ENCODE peak calls at places on chromosome 1, in ten cellular contexts. N is AG04449, H is AG04450, Y is uterus, X is AG09309, Q is colonic mucosa, K is astrocyte of the cerebellum, J is transverse colon, G is astrocyte of the spinal cord, I is breast epithelium. T is an unnamed sample.
A peak's percentile ranks its signal among the peaks of the same experiment; 100 is the strongest.

GRCh38 chr1:212506666-212507065 is 73.9 kb downstream of the NENF start:
- DNase-seq in Y (no peak), I (no peak), K (no peak), Q (no peak), H (no peak), G (no peak), J (no peak), X (no peak), N (no peak), T (no peak)

GRCh38 chr1:204162498-204163074 is 3.6 kb downstream of the REN start:
- DNase-seq in H (no peak), J (peak; percentile 88), G (peak; percentile 57), X (no peak), K (peak; percentile 16), Y (peak; percentile 77), I (peak; percentile 80), Q (peak; percentile 85), N (peak; percentile 12), T (peak; percentile 6)

GRCh38 chr1:226568077-226568831 is 19.7 kb downstream of the STUM start:
- DNase-seq in N (no peak), G (no peak), H (no peak), I (peak; percentile 49), X (no peak), Q (no peak), K (no peak), J (no peak), Y (peak; percentile 28), T (no peak)

GRCh38 chr1:89519779-89520358 is 4.8 kb upstream of the LRRC8B start:
- DNase-seq in N (no peak), Q (no peak), J (peak; percentile 17), K (peak; percentile 20), Y (no peak), G (peak; percentile 43), X (no peak), I (no peak), H (no peak), T (no peak)

GRCh38 chr1:159835366-159835765 is 8.7 kb downstream of the SLAMF8 start:
- DNase-seq in X (no peak), Q (no peak), J (no peak), I (no peak), K (no peak), N (no peak), G (no peak), Y (no peak), H (no peak), T (no peak)

GRCh38 chr1:212285685-212286436 is 651 bp downstream of the PPP2R5A start:
- DNase-seq in H (no peak), Y (peak; percentile 64), K (no peak), X (no peak), N (no peak), J (peak; percentile 78), Q (peak; percentile 73), I (peak; percentile 52), G (peak; percentile 55), T (no peak)

GRCh38 chr1:24535021-24535424 is 20.9 kb upstream of the NCMAP start:
- DNase-seq in X (no peak), K (no peak), Q (no peak), J (peak; percentile 54), H (no peak), G (no peak), Y (no peak), N (no peak), I (no peak), T (no peak)

GRCh38 chr1:115807723-115808122 is 33.2 kb downstream of the NHLH2 start:
- DNase-seq in H (peak; percentile 26), N (peak; percentile 9), I (no peak), J (peak; percentile 47), Y (peak; percentile 27), G (peak; percentile 72), X (peak; percentile 46), Q (peak; percentile 83), K (peak; percentile 59), T (peak; percentile 32)

GRCh38 chr1:162706003-162706402 is 73.7 kb downstream of the DDR2 start:
- DNase-seq in X (no peak), J (no peak), Q (no peak), H (no peak), K (no peak), Y (no peak), N (no peak), G (no peak), I (no peak), T (no peak)

GRCh38 chr1:227489572-227489971 is 73.8 kb upstream of the ZNF678 start:
- DNase-seq in J (no peak), G (no peak), Y (no peak), K (no peak), I (no peak), H (no peak), N (no peak), Q (no peak), X (no peak), T (no peak)

GRCh38 chr1:207050428-207050767 is 610 bp downstream of the YOD1 start:
- DNase-seq in G (no peak), H (no peak), I (peak; percentile 27), J (no peak), K (no peak), X (no peak), N (no peak), Y (peak; percentile 30), Q (peak; percentile 52), T (no peak)

GRCh38 chr1:36350659-36351171 is 27.3 kb upstream of the EVA1B start:
- DNase-seq in G (peak; percentile 83), Q (no peak), J (no peak), I (peak; percentile 57), H (no peak), Y (no peak), N (no peak), X (no peak), K (peak; percentile 45), T (peak; percentile 63)

GRCh38 chr1:175169305-175170018 is 23.1 kb downstream of the KIAA0040 start:
- DNase-seq in X (no peak), Q (no peak), J (no peak), H (no peak), Y (no peak), G (peak; percentile 52), K (no peak), N (no peak), I (no peak), T (peak; percentile 68)

DNA sequence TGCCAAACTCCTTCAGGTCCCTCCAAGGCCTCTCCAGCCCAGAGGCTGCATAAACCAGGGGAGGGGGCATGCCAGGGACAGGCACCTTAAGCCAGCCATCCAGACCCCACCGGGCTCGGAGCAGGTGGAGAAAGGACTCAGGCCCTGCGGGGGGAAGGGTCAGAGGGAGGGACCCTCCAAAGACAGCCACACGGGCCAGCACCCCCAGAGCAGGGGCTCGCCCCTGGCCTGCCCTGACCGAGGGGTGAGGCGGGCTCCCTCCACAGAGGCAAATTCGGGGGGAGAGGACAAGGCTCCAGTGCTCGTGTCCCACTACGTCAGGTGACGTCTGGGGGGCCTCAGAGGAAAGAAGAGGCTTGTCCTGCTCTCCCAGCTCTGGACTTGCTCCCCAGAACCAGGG is 8.2 kb downstream of the MEGF6 start:
- DNase-seq in K (no peak), X (no peak), N (no peak), G (no peak), H (no peak), J (no peak), I (no peak), Y (no peak), Q (no peak), T (no peak)
- TF ChIP-seq CTCF in K (no peak), X (no peak), N (no peak), G (no peak), H (no peak), J (no peak), I (no peak), Y (no peak), Q (no peak), T (no peak)

DNA sequence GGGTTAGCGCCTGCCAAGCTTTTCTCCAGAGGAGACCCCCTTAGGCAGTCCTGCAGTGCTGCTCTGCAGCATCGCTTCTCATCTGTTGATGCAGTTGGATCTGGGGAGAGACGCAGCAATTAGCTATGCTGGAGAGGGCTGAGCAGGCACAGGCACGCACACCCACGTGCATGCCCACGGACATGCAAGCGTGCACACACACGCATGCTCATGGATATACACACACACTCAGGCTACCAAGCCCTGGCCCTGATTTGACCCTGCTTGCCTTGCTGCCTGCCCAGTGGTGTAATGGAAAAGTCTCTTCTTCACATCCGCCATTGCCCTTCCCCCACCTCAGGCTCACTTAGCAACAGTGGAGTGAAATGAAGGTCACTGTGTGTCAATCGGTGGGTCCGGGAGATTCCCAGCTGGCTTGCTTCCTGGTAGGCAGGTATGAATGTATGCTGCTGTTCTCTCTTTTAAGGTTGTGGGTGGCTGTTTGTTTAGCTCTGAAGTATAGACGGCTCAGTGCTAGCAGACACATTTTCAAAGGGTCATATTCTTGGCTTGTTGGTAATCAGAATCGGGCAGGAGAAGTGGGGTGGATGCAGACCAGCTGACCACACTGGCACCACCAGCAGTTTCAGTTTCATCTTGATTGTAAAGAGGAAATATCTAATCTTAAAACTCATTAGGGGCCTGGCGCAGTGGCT is 9.5 kb downstream of the ATP1B1 start:
- DNase-seq in K (no peak), I (peak; percentile 84), G (no peak), Q (peak; percentile 81), X (no peak), H (no peak), N (no peak), J (peak; percentile 80), Y (no peak), T (peak; percentile 87)
- H3K4me3 ChIP-seq in K (no peak overlapping the region), I (peak overlapping the region; percentile 27), G (no peak overlapping the region), Q (no peak overlapping the region), X (no peak overlapping the region), H (no peak overlapping the region), N (no peak overlapping the region), J (no peak overlapping the region), Y (no peak overlapping the region), T (peak overlapping the region; percentile 19)

GRCh38 chr1:235024706-235025421 is 103.8 kb downstream of the TOMM20 start:
- DNase-seq in N (no peak), Q (no peak), G (no peak), Y (no peak), J (no peak), K (no peak), H (no peak), X (no peak), I (no peak), T (no peak)
- TF ChIP-seq CTCF in N (no peak), Q (no peak), G (no peak), Y (no peak), J (no peak), K (no peak), H (no peak), X (no peak), I (no peak), T (no peak)

GRCh38 chr1:43452789-43453441 is 816 bp downstream of the HYI start:
- DNase-seq in N (peak; percentile 37), Y (peak; percentile 60), J (no peak), H (no peak), Q (peak; percentile 38), X (peak; percentile 59), I (peak; percentile 45), G (peak; percentile 51), K (no peak), T (no peak)

GRCh38 chr1:43451701-43452532 is 1.8 kb downstream of the HYI start:
- DNase-seq in H (no peak), K (no peak), I (peak; percentile 24), N (no peak), G (no peak), Y (no peak), J (no peak), X (no peak), Q (no peak), T (no peak)

GRCh38 chr1:43454270-43455011 is 710 bp upstream of the HYI start:
- DNase-seq in G (peak; percentile 85), Q (peak; percentile 93), N (peak; percentile 36), J (peak; percentile 88), X (peak; percentile 46), H (peak; percentile 59), Y (peak; percentile 76), I (peak; percentile 79), K (peak; percentile 44), T (peak; percentile 54)

GRCh38 chr1:43455205-43455889 is 1.6 kb upstream of the HYI start:
- DNase-seq in Y (no peak), I (no peak), H (no peak), K (no peak), J (peak; percentile 54), X (no peak), N (no peak), Q (peak; percentile 52), G (no peak), T (no peak)

GRCh38 chr1:43453442-43454269 is at the start of gene HYI:
- DNase-seq in X (peak; percentile 61), G (peak; percentile 87), Y (peak; percentile 85), J (peak; percentile 92), H (peak; percentile 67), K (peak; percentile 68), I (peak; percentile 75), Q (peak; percentile 92), N (peak; percentile 24), T (no peak)
- H3K4me3 ChIP-seq in X (peak within 1 kb of the TSS; percentile 51), G (peak within 1 kb of the TSS; percentile 52), Y (peak within 1 kb of the TSS; percentile 56), J (peak within 1 kb of the TSS; percentile 20), H (peak within 1 kb of the TSS; percentile 60), K (peak within 1 kb of the TSS; percentile 39), I (peak within 1 kb of the TSS; percentile 87), Q (peak within 1 kb of the TSS; percentile 52), N (peak within 1 kb of the TSS; percentile 56), T (peak within 1 kb of the TSS; percentile 50)